ENCODE peak calls at places on chromosome 3, in four cellular contexts. E is colonic mucosa, T is body of pancreas, F is upper lobe of left lung. D is an unnamed sample. For H3K4me1, the result is how much of the 10 kb centered on the place peaks cover.

GRCh38 chr3:29696311-29696710 is 415.4 kb downstream of the RBMS3 start:
- DNase-seq in E (no peak), T (no peak), F (no peak), D (no peak)

GRCh38 chr3:66816110-66816761 is 181.9 kb upstream of the KBTBD8 start:
- DNase-seq in E (no peak), T (peak), F (no peak), D (no peak)

GRCh38 chr3:1091276-1091675 is 1.5 kb upstream of the CNTN6 start:
- DNase-seq in E (no peak), T (no peak), F (no peak), D (no peak)

GRCh38 chr3:43854916-43855315 is 164.2 kb downstream of the ABHD5 start:
- DNase-seq in E (no peak), T (no peak), F (no peak), D (no peak)

GRCh38 chr3:178777718-178778411 is 241.6 kb downstream of the KCNMB2 start:
- DNase-seq in E (no peak), T (no peak), F (no peak), D (no peak)

GRCh38 chr3:194256040-194256945 is 94.8 kb downstream of the CPN2 start:
- DNase-seq in E (no peak), T (no peak), F (peak), D (no peak)

GRCh38 chr3:105788548-105789036 is 80.2 kb downstream of the CBLB start:
- DNase-seq in E (no peak), T (no peak), F (no peak), D (no peak)

GRCh38 chr3:155179966-155180757 is 100.0 kb downstream of the MME start:
- DNase-seq in E (no peak), T (no peak), F (no peak), D (no peak)

GRCh38 chr3:47016934-47017435 is 37.5 kb downstream of the NBEAL2 start:
- DNase-seq in E (no peak), T (no peak), F (no peak), D (no peak)

GRCh38 chr3:152629363-152630122 is 205.4 kb upstream of the P2RY1 start:
- DNase-seq in E (no peak), T (no peak), F (no peak), D (no peak)

GRCh38 chr3:80788914-80789313 is 972.5 kb downstream of the GBE1 start:
- DNase-seq in E (no peak), T (no peak), F (no peak), D (no peak)

GRCh38 chr3:172982731-172983364 is 158.2 kb downstream of the SPATA16 start:
- DNase-seq in E (no peak), T (no peak), F (no peak), D (no peak)

GRCh38 chr3:25885544-25885943 is 95.7 kb downstream of the OXSM start:
- DNase-seq in E (no peak), T (no peak), F (no peak), D (no peak)

GRCh38 chr3:25589104-25589782 is 75.5 kb downstream of the TOP2B start:
- DNase-seq in E (no peak), T (no peak), F (no peak), D (no peak)

GRCh38 chr3:100089802-100090668 is 24.3 kb downstream of the FILIP1L start:
- DNase-seq in E (no peak), T (no peak), F (no peak), D (no peak)

GRCh38 chr3:78481050-78481449 is 1286.7 kb downstream of the ROBO1 start:
- DNase-seq in E (no peak), T (no peak), F (peak), D (no peak)

GRCh38 chr3:19931767-19932188 is 2.2 kb downstream of the EFHB start:
- DNase-seq in E (no peak), T (no peak), F (no peak), D (no peak)

GRCh38 chr3:40924559-40925058 is 274.7 kb upstream of the CTNNB1 start:
- DNase-seq in E (no peak), T (peak), F (no peak), D (no peak)

GRCh38 chr3:12947504-12948369 is 106.4 kb upstream of the RPL32 start:
- DNase-seq in E (peak), T (no peak), F (no peak), D (peak)

GRCh38 chr3:50674349-50675178 is at the start of gene DOCK3:
- DNase-seq in E (peak), T (peak), F (peak), D (peak)

GRCh38 chr3:59764131-59764530 is 714.3 kb upstream of the CFAP20DC start:
- DNase-seq in E (no peak), T (no peak), F (no peak), D (no peak)

GRCh38 chr3:31307131-31307785 is 225.5 kb upstream of the STT3B start:
- DNase-seq in E (no peak), T (no peak), F (no peak), D (no peak)

GRCh38 chr3:185727873-185728272 is 97.0 kb downstream of the IGF2BP2 start:
- DNase-seq in E (no peak), T (no peak), F (no peak), D (no peak)

GRCh38 chr3:71533588-71533987 is 49.9 kb downstream of the FOXP1 start:
- DNase-seq in E (no peak), T (no peak), F (no peak), D (no peak)

GRCh38 chr3:122394173-122394572 is 10.2 kb downstream of the FAM162A start:
- DNase-seq in E (no peak), T (no peak), F (no peak), D (no peak)

GRCh38 chr3:145013931-145014330 is 1042.3 kb downstream of the DIPK2A start:
- DNase-seq in E (no peak), T (no peak), F (no peak), D (no peak)

GRCh38 chr3:18618723-18619122 is 193.6 kb upstream of the SATB1 start:
- DNase-seq in E (no peak), T (no peak), F (no peak), D (no peak)

DNA sequence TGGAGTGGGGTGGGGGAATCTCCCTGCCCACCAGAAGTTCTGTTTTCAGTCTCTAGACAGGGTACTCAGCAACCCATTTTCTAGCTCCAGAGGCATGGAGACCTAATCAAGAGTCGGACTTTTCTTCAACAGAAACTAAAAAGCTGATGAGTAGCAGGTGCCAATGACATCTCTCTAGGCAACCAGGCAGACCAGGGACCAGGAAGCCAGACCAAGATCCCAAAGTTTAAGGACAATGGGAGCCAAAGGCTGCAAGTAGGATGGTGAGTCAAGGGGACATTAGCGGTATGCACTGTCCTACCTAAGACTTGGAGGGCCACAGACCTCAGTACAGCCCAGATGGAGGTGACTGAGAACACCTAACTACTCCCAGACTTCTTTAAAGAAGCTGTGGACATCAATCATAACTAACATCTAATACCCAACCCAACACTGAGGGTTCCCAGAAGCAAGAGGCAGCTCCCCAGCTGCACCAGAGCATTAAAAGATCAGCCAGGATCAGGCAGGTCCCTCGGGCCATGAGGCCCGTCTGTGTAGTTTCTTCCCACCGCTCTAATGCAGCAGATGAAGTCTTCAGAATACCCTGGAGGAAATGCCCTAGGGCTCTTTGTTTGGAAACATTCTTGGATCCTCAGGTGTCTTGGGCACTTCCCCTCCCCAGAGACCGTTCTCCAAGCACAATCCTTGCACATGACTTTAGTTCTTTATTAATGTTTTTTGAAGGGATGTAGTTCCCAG is 979 bp downstream of the CCDC71 start:
- DNase-seq in E (no peak), T (no peak), F (no peak), D (no peak)
- H3K27ac ChIP-seq in E (peak), T (peak), F (peak), D (peak)

DNA sequence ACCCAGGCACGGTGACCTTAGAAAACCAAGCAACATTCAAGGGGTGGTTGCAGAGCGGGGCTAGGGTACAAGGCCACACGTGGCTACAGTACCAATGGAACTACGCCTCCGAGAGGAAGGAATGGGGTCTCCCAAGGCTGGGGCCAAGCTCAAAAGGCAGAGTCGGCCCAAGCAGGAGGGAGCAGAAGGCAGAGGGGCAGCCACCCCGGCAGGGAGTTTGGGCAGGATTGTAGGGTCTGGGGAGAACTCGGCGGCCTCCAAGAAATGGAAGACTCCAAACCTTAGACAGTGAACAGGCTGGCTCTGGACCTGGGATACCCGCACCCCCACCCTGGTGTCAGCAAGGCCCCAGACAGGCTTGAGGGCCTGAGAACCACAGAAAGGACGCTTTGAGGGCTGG is 28.7 kb downstream of the ATRIP start:
- DNase-seq in E (no peak), T (no peak), F (no peak), D (no peak)
- H3K4me1 ChIP-seq in E (under half), T (under half), F (under half), D (half or more)

GRCh38 chr3:125394406-125394805 is 19.3 kb upstream of the ZNF148 start:
- DNase-seq in E (no peak), T (no peak), F (no peak), D (no peak)

GRCh38 chr3:125398952-125399351 is 23.8 kb upstream of the ZNF148 start:
- DNase-seq in E (no peak), T (no peak), F (no peak), D (no peak)

GRCh38 chr3:125389282-125389681 is 14.2 kb upstream of the ZNF148 start:
- DNase-seq in E (no peak), T (no peak), F (no peak), D (no peak)

GRCh38 chr3:125395091-125395490 is 20.0 kb upstream of the ZNF148 start:
- DNase-seq in E (no peak), T (no peak), F (no peak), D (no peak)
- H3K27ac ChIP-seq in E (no peak), T (no peak), F (no peak), D (no peak)

DNA sequence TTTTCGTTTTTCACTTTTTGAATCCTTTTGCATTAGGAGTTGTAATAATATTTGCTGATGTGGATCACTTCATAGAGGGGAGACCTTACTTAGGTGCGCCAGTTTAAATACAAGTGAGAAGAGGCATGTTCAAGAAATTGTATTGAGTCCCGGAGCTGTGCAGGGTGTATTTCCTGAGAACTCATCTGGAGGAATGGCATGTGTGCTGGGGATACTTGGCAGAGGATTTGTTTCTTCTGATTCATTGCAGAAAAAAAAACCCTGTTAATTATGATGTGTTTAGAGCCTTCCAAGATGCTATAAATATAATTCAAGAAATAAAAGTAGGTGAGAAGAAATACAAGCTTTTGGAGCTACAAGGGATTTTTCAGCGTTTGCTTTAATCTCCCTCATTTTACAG is 97.6 kb downstream of the TPRG1 start:
- DNase-seq in E (no peak), T (no peak), F (no peak), D (no peak)
- H3K4me1 ChIP-seq in E (under half), T (under half), F (under half), D (under half)

GRCh38 chr3:45130476-45130875 is 15.7 kb downstream of the CDCP1 start:
- DNase-seq in E (no peak), T (no peak), F (no peak), D (no peak)
- H3K27ac ChIP-seq in E (no peak), T (no peak), F (no peak), D (no peak)

GRCh38 chr3:134239538-134239937 is 11.1 kb downstream of the RYK start:
- DNase-seq in E (no peak), T (no peak), F (no peak), D (no peak)
- H3K4me1 ChIP-seq in E (under half), T (half or more), F (half or more), D (half or more)

GRCh38 chr3:112676659-112677234 is 35.8 kb upstream of the CCDC80 start:
- DNase-seq in E (peak), T (peak), F (no peak), D (peak)
- H3K27ac ChIP-seq in E (no peak), T (no peak), F (no peak), D (peak)

D was measured in left ventricle myocardium inferior.